ENCODE peak calls at places on chromosomes 13 and 19, in six cellular contexts. M, C, B, Q, Y and F are unnamed samples. For H3K4me1, the result is how much of the 10 kb centered on the place peaks cover.

GRCh38 chr13:23701646-23702045 is 131.4 kb downstream of the TNFRSF19 start:
- ATAC-seq in M (no peak), C (no peak), B (peak), Y (peak), Q (peak), F (peak)

GRCh38 chr19:4830768-4831265 is 695 bp downstream of the TICAM1 start:
- ATAC-seq in Y (peak), B (peak), C (peak), M (peak), Q (peak), F (no peak)

GRCh38 chr19:374183-374885 is 29.7 kb upstream of the MIER2 start:
- ATAC-seq in Y (no peak), B (no peak), Q (no peak), C (no peak), M (no peak), F (no peak)

GRCh38 chr19:20244356-20244755 is 77.3 kb downstream of the ZNF486 start:
- ATAC-seq in C (no peak), Q (no peak), Y (no peak), B (no peak), M (no peak), F (no peak)

GRCh38 chr13:97302611-97303010 is 80.5 kb downstream of the MBNL2 start:
- ATAC-seq in Q (peak), C (no peak), M (no peak), Y (no peak), B (no peak), F (no peak)

GRCh38 chr19:47004012-47004465 is 15.6 kb upstream of the NPAS1 start:
- ATAC-seq in C (no peak), Y (peak), B (peak), Q (no peak), M (no peak), F (no peak)

GRCh38 chr19:571127-571974 is 1.0 kb upstream of the BSG start:
- ATAC-seq in Q (peak), B (peak), C (peak), Y (peak), M (peak), F (no peak)

GRCh38 chr19:14106840-14107239 is 10.7 kb downstream of the PRKACA start:
- ATAC-seq in Y (no peak), C (no peak), B (no peak), M (no peak), Q (no peak), F (peak)

GRCh38 chr13:74251778-74252519 is 117.7 kb upstream of the KLF12 start:
- ATAC-seq in M (no peak), Y (no peak), Q (peak), B (no peak), C (no peak), F (no peak)

GRCh38 chr19:10412257-10412977 is 7.9 kb upstream of the PDE4A start:
- ATAC-seq in M (peak), Y (no peak), C (no peak), Q (no peak), B (no peak), F (no peak)

GRCh38 chr19:51325161-51325979 is 13.9 kb downstream of the IGLON5 start:
- ATAC-seq in M (no peak), Q (no peak), C (peak), B (peak), Y (no peak), F (no peak)

GRCh38 chr19:33205110-33205509 is 11.0 kb downstream of the LRP3 start:
- ATAC-seq in C (no peak), Y (peak), Q (no peak), M (no peak), B (no peak), F (no peak)

GRCh38 chr13:110119943-110120905 is 186.7 kb downstream of the COL4A1 start:
- ATAC-seq in M (no peak), Y (no peak), C (peak), B (no peak), Q (peak), F (no peak)

GRCh38 chr19:5864725-5865486 is 5.4 kb downstream of the FUT5 start:
- ATAC-seq in Q (no peak), B (no peak), Y (no peak), M (no peak), C (peak), F (no peak)

GRCh38 chr13:27264181-27264580 is 6.4 kb upstream of the RASL11A start:
- ATAC-seq in B (peak), Q (no peak), M (no peak), Y (no peak), C (no peak), F (no peak)

GRCh38 chr19:16383584-16384161 is 59.0 kb downstream of the KLF2 start:
- ATAC-seq in Y (peak), C (peak), Q (no peak), B (no peak), M (peak), F (no peak)

GRCh38 chr19:15871570-15871969 is 26.3 kb downstream of the CYP4F2 start:
- ATAC-seq in M (no peak), Y (peak), Q (no peak), C (no peak), B (peak), F (no peak)

GRCh38 chr13:43766766-43767165 is 20.0 kb downstream of the ENOX1 start:
- ATAC-seq in B (no peak), M (no peak), Y (no peak), C (no peak), Q (no peak), F (peak)

GRCh38 chr13:85141425-85141824 is 657.8 kb downstream of the SLITRK6 start:
- ATAC-seq in M (no peak), Q (no peak), B (no peak), C (no peak), Y (no peak), F (no peak)

GRCh38 chr13:41919741-41920487 is 41.0 kb downstream of the VWA8 start:
- ATAC-seq in B (no peak), M (no peak), C (no peak), Y (peak), Q (no peak), F (no peak)

GRCh38 chr13:98258226-98258625 is 81.2 kb upstream of the RNF113B start:
- ATAC-seq in M (no peak), B (no peak), Y (no peak), C (no peak), Q (no peak), F (no peak)

GRCh38 chr19:19098703-19099632 is 35.2 kb downstream of the SLC25A42 start:
- ATAC-seq in C (peak), Q (no peak), B (peak), Y (peak), M (no peak), F (no peak)

GRCh38 chr13:42275506-42275905 is 3.6 kb downstream of the AKAP11 start:
- ATAC-seq in M (peak), Y (no peak), C (no peak), Q (no peak), B (no peak), F (no peak)

GRCh38 chr13:44508562-44509062 is 67.5 kb downstream of the TSC22D1 start:
- ATAC-seq in M (no peak), B (no peak), Q (no peak), Y (no peak), C (no peak), F (no peak)

GRCh38 chr19:4742717-4743646 is 19.3 kb upstream of the DPP9 start:
- ATAC-seq in Y (no peak), C (no peak), B (peak), Q (no peak), M (no peak), F (peak)

GRCh38 chr13:44151474-44151873 is 222.2 kb upstream of the SERP2 start:
- ATAC-seq in B (no peak), M (no peak), C (no peak), Y (no peak), Q (no peak), F (no peak)

GRCh38 chr13:114065926-114066774 is 66.3 kb downstream of the RASA3 start:
- ATAC-seq in M (peak), C (peak), Q (no peak), Y (no peak), B (peak), F (no peak)

GRCh38 chr13:93260591-93260990 is 34.0 kb downstream of the GPC6 start:
- ATAC-seq in M (no peak), C (no peak), Q (no peak), B (no peak), Y (no peak), F (no peak)

GRCh38 chr19:11168568-11168967 is 13.0 kb upstream of the SPC24 start:
- ATAC-seq in C (peak), B (no peak), Q (no peak), Y (no peak), M (peak), F (peak)

GRCh38 chr13:113495494-113496251 is 5.2 kb upstream of the DCUN1D2 start:
- ATAC-seq in Q (no peak), M (no peak), Y (no peak), B (no peak), C (no peak), F (no peak)

GRCh38 chr19:57814505-57815246 is at the start of gene ZNF552:
- ATAC-seq in C (peak), M (peak), Q (peak), Y (peak), B (peak), F (peak)
- TF ChIP-seq POLR2A in C (peak), M (peak), Q (peak), Y (peak), B (peak), F (peak)

DNA sequence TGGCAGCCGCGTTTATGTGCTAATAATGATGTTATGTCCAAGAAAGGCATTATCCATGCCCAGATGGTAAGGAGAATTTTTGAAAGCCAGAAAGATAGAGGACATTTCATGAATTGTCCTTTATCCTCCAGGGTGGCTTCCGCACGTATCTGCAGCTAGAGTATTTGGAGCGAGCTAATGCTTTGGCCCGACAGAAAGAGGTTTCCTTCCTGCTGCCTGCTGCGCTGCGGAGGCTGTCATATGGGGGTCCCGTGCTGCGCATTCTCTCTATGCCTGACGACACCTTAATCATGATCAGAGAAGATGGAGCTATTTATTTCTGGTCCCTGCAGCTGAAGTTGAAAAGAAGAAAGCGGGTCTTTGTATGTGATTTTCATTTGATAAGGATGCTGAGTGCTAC is 90.0 kb downstream of the TEX26 start:
- ATAC-seq in Y (no peak), M (no peak), C (no peak), B (no peak), Q (no peak), F (no peak)
- TF ChIP-seq EP300 in Y (no peak), M (no peak), C (no peak), B (no peak), Q (no peak), F (no peak)

GRCh38 chr19:1616396-1616795 is 11.1 kb upstream of the UQCR11 start:
- ATAC-seq in Q (no peak), C (no peak), B (no peak), Y (no peak), M (no peak), F (peak)
- H3K4me1 ChIP-seq in Q (under half), C (under half), B (under half), Y (half or more), M (under half), F (under half)

DNA sequence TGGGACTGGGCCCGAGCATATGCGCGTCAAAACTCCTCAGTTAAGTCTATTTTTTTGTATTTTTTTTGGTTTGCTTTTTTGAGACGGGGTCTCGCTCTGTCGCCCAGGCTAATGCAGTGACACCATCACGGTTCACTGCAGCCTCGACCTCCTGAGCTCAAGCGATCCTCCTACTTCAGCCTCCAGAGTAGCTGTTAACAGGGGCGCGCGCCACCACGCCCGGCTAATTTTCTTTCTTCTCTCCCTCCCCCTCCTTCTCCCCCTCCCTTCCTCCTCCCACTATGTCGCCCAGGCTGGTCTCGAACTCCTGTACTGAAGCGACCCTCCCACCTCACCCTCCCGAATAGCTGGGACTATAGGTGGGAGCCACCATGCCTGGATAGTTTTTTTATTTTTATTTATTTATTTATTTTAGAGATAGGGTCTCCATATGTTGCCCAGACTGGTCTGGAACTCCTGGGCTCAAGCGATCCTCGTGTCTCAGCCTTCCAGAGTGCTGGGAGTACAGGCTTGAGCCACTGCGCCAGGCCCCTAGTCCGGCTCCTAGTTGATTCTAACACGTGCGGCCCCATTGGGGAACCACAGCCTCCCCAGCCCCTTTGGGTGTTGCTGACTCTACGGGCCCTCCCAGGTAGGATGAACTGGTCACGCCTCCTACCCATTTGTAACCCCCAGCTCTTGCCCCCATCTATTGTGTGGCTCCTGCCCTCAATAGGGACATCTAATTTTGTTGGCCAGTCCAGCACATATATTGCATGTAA is 810 bp upstream of the ZNF837 start:
- ATAC-seq in Q (no peak), B (no peak), M (no peak), C (no peak), Y (no peak), F (no peak)
- TF ChIP-seq POLR2A in Q (peak), B (no peak), M (no peak), C (no peak), Y (no peak), F (no peak)

DNA sequence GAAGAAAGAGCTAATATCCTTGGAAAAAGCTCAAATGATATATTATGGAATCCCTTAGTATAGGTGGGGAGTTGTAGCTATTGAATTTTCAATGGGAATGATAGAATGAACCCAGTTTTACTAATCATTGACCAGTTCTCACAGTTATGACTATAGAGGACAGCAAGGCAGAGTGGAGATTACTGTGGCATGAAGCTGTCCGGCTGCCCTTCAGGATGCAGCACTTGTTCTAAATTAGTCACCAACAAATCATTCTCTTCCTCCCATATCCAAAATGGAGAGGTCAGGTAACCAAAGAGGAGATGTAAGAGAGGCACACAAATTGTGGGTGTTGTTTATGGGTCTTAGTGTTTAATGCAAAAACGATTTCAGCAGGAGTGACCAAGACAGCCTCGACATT is 1490.0 kb upstream of the MIR17HG start:
- ATAC-seq in C (no peak), Y (no peak), M (no peak), Q (no peak), B (no peak), F (no peak)
- TF ChIP-seq EP300 in C (no peak), Y (no peak), M (no peak), Q (no peak), B (no peak), F (no peak)

GRCh38 chr13:75285310-75285709 is 196.7 kb downstream of the TBC1D4 start:
- ATAC-seq in B (no peak), C (no peak), M (peak), Y (no peak), Q (no peak), F (no peak)
- H3K4me1 ChIP-seq in B (under half), C (under half), M (under half), Y (under half), Q (under half), F (under half)

GRCh38 chr19:3343619-3344502 is 22.5 kb upstream of the NFIC start:
- ATAC-seq in Y (peak), C (peak), Q (peak), B (peak), M (peak), F (peak)
- TF ChIP-seq POLR2A in Y (no peak), C (peak), Q (no peak), B (no peak), M (no peak), F (no peak)

DNA sequence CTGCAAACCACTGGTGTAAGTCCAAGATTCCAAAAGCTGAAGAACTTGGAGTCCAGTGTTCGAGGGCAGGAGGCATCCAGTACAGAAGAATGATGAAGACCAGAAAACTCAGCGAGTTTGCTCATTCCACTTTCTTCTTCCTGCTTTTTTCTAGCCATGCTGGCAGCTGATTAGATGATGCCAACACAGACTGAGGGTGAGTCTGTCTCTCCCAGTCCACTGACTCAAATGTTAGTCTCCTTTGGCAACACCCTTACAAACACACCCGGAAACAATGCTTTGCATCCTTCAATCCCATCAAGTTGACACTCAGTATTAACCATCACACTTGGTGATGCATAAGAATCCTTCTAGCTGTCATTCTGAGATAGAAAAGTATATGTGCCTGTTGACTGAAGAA is 1504.6 kb downstream of the EFNB2 start:
- ATAC-seq in B (no peak), Q (no peak), M (no peak), C (no peak), Y (no peak), F (no peak)
- TF ChIP-seq EP300 in B (no peak), Q (no peak), M (no peak), C (no peak), Y (no peak), F (no peak)

GRCh38 chr13:30738526-30738925 is 3.2 kb downstream of the ALOX5AP start:
- ATAC-seq in B (no peak), M (no peak), Y (no peak), Q (no peak), C (no peak), F (no peak)

GRCh38 chr13:30738946-30739528 is 3.7 kb downstream of the ALOX5AP start:
- ATAC-seq in B (peak), Y (no peak), M (no peak), C (no peak), Q (no peak), F (no peak)

GRCh38 chr13:30737511-30738342 is 2.4 kb downstream of the ALOX5AP start:
- ATAC-seq in B (no peak), M (peak), Q (peak), C (no peak), Y (no peak), F (no peak)

GRCh38 chr13:30742896-30743295 is 7.6 kb downstream of the ALOX5AP start:
- ATAC-seq in Y (no peak), B (no peak), C (no peak), Q (no peak), M (no peak), F (no peak)

GRCh38 chr13:30739646-30740642 is 4.6 kb downstream of the ALOX5AP start:
- ATAC-seq in M (peak), C (peak), Y (no peak), B (no peak), Q (no peak), F (no peak)
- H3K4me1 ChIP-seq in M (half or more), C (half or more), Y (under half), B (under half), Q (under half), F (under half)

GRCh38 chr19:36141039-36141914 is 1.4 kb downstream of the CAPNS1 start:
- ATAC-seq in Q (peak), B (peak), C (peak), M (peak), Y (peak), F (peak)
- TF ChIP-seq POLR2A in Q (peak), B (peak), C (peak), M (peak), Y (no peak), F (peak)